ENCODE peak calls at places on chromosome 2, in five cellular contexts. W is HepG2, J is tibial nerve, Q is Peyer's patch, Y is AG04450. O is an unnamed sample.
A peak's percentile ranks its signal among the peaks of the same experiment; 100 is the strongest.

GRCh38 chr2:167653131-167653530 is 594.3 kb downstream of the STK39 start:
- DNase-seq in W (no peak), J (no peak), Q (no peak), Y (no peak), O (no peak)

GRCh38 chr2:197368412-197368811 is 57.8 kb upstream of the ANKRD44 start:
- DNase-seq in J (no peak), W (no peak), Q (no peak), Y (no peak), O (no peak)

GRCh38 chr2:176652300-176653182 is 383.3 kb downstream of the MTX2 start:
- DNase-seq in W (peak; percentile 66), J (no peak), Y (peak; percentile 4), Q (peak; percentile 48), O (no peak)

GRCh38 chr2:22901471-22901870 is 483.5 kb upstream of the KLHL29 start:
- DNase-seq in W (no peak), Y (no peak), J (no peak), Q (no peak), O (no peak)

GRCh38 chr2:88350641-88351601 is 101.6 kb downstream of the FOXI3 start:
- DNase-seq in J (no peak), Q (peak; percentile 80), W (peak; percentile 27), Y (no peak), O (no peak)

GRCh38 chr2:219254590-219255219 is 987 bp upstream of the TUBA4A start:
- DNase-seq in J (no peak), Y (no peak), W (no peak), Q (peak; percentile 60), O (no peak)

GRCh38 chr2:17857016-17857415 is 21.5 kb upstream of the KCNS3 start:
- DNase-seq in J (no peak), Q (no peak), Y (no peak), W (no peak), O (no peak)

GRCh38 chr2:152564754-152565551 is 152.3 kb downstream of the PRPF40A start:
- DNase-seq in W (no peak), Y (no peak), Q (no peak), J (no peak), O (no peak)

GRCh38 chr2:219726916-219727315 is 99.5 kb downstream of the SLC4A3 start:
- DNase-seq in W (no peak), Y (no peak), Q (no peak), J (no peak), O (no peak)

GRCh38 chr2:191321861-191322662 is 76.9 kb downstream of the MYO1B start:
- DNase-seq in J (no peak), Y (no peak), Q (no peak), W (no peak), O (no peak)

GRCh38 chr2:50859110-50859509 is 172.8 kb downstream of the NRXN1 start:
- DNase-seq in J (no peak), Q (no peak), W (no peak), Y (no peak), O (no peak)

GRCh38 chr2:168584934-168585333 is 128.9 kb downstream of the CERS6 start:
- DNase-seq in W (no peak), Y (no peak), Q (no peak), J (no peak), O (no peak)

GRCh38 chr2:120702061-120702460 is 33.6 kb upstream of the GLI2 start:
- DNase-seq in W (no peak), Y (no peak), Q (no peak), J (no peak), O (no peak)

GRCh38 chr2:15801904-15802303 is 138.4 kb upstream of the MYCN start:
- DNase-seq in Y (no peak), Q (no peak), W (no peak), J (no peak), O (no peak)

GRCh38 chr2:9308186-9308955 is 101.8 kb downstream of the ASAP2 start:
- DNase-seq in J (no peak), Y (no peak), W (no peak), Q (no peak), O (no peak)

GRCh38 chr2:64404002-64404731 is 49.8 kb upstream of the LGALSL start:
- DNase-seq in Q (peak; percentile 74), Y (no peak), J (peak; percentile 64), W (peak; percentile 77), O (peak; percentile 89)

GRCh38 chr2:180124273-180124881 is 117.3 kb upstream of the CWC22 start:
- DNase-seq in Y (peak; percentile 27), J (no peak), Q (no peak), W (peak; percentile 58), O (no peak)

GRCh38 chr2:70959271-70959761 is 19.1 kb upstream of the ANKRD53 start:
- DNase-seq in J (no peak), W (no peak), Q (no peak), Y (no peak), O (no peak)

GRCh38 chr2:48398285-48399135 is 131.4 kb upstream of the STON1 start:
- DNase-seq in Y (no peak), J (no peak), Q (no peak), W (no peak), O (no peak)

GRCh38 chr2:64403426-64403825 is 50.5 kb upstream of the LGALSL start:
- DNase-seq in J (no peak), Y (no peak), W (no peak), Q (no peak), O (no peak)

GRCh38 chr2:122020377-122020776 is 264.9 kb downstream of the TSN start:
- DNase-seq in Q (no peak), Y (no peak), J (no peak), W (no peak), O (no peak)

GRCh38 chr2:85589166-85589565 is 4.9 kb downstream of the VAMP5 start:
- DNase-seq in Y (no peak), Q (no peak), J (no peak), W (no peak), O (no peak)

GRCh38 chr2:47198985-47199451 is 43.9 kb upstream of the STPG4 start:
- DNase-seq in Q (no peak), Y (peak; percentile 99), W (no peak), J (no peak), O (no peak)

GRCh38 chr2:239827511-239827865 is 197.7 kb downstream of the NDUFA10 start:
- DNase-seq in Q (peak; percentile 34), W (no peak), J (no peak), Y (no peak), O (peak; percentile 12)

GRCh38 chr2:199309411-199309810 is 148.3 kb downstream of the SATB2 start:
- DNase-seq in W (no peak), J (no peak), Y (no peak), Q (no peak), O (no peak)

GRCh38 chr2:75561566-75562512 is 1.1 kb upstream of the EVA1A start:
- DNase-seq in W (no peak), Y (no peak), Q (no peak), J (no peak), O (no peak)

GRCh38 chr2:179165356-179166000 is 99.2 kb downstream of the SESTD1 start:
- DNase-seq in J (no peak), Q (no peak), Y (no peak), W (no peak), O (no peak)

GRCh38 chr2:207587305-207587704 is 37.9 kb downstream of the METTL21A start:
- DNase-seq in Y (no peak), Q (no peak), J (no peak), W (no peak), O (no peak)

GRCh38 chr2:157192445-157193423 is 64.8 kb upstream of the GALNT5 start:
- DNase-seq in Y (no peak), Q (no peak), W (no peak), J (no peak), O (no peak)

GRCh38 chr2:209726311-209726710 is 45.3 kb upstream of the UNC80 start:
- DNase-seq in Q (no peak), W (no peak), Y (no peak), J (no peak), O (no peak)

GRCh38 chr2:109265369-109265768 is 136.4 kb downstream of the SH3RF3 start:
- DNase-seq in Q (peak; percentile 27), W (no peak), Y (no peak), J (no peak), O (no peak)

GRCh38 chr2:96501886-96502810 is 3.0 kb downstream of the NEURL3 start:
- DNase-seq in J (no peak), W (peak; percentile 49), Q (peak; percentile 79), Y (no peak), O (no peak)

GRCh38 chr2:205427112-205427511 is 255.2 kb upstream of the NRP2 start:
- DNase-seq in Y (peak; percentile 18), W (no peak), Q (no peak), J (no peak), O (no peak)

DNA sequence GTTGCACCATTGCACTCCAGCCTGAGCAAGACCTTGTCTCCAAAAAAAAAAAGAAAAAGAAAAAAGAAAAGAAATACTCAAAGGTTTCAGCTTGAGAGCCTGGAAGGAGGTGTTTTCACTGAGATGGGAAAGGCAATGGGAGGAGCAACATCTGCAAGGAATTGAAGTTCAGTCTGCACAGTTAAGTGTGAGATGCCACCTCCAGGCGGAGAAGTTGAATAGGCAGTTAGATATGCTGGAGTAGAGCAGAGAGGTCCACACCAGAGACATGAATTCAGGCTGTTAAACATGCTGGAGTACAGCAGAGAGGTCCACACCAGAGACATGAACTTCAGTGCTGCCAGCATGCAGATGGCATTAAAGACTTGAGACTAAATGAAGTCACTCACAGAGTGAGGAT is 41.4 kb upstream of the DTNB start:
- DNase-seq in Q (no peak), J (no peak), W (no peak), Y (no peak), O (no peak)
- TF ChIP-seq CTCF in Q (peak; percentile 8), J (no peak), W (peak; percentile 77), Y (peak; percentile 13), O (no peak)

GRCh38 chr2:129008055-129008880 is 689.6 kb upstream of the HS6ST1 start:
- DNase-seq in W (no peak), Y (no peak), Q (no peak), J (no peak), O (no peak)
- H3K27ac ChIP-seq in W (no peak overlapping the region), Y (no peak overlapping the region), Q (no peak overlapping the region), J (no peak overlapping the region), O (no peak overlapping the region)

GRCh38 chr2:203915256-203915655 is 21.3 kb upstream of the ICOS start:
- DNase-seq in Y (no peak), Q (no peak), W (no peak), J (no peak), O (no peak)
- TF ChIP-seq CTCF in Y (no peak), Q (no peak), W (no peak), J (no peak), O (no peak)

DNA sequence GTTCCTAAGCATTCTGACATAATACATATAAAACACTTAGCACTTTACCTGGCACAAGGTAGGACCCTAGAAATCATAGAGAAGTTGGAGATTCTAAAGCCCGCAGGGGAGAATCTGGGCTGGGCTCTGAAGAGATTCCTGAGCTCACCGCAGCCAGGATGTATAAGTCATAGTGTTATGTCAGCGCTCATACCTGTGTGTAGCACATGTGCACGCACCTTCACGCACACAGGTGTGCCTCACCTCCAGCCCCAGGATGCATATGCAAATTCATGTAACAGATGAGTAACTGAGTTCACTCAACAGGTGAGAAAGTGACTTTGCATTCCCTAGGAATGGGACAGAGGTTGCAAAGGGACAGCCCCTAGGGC is 7.9 kb upstream of the SDC1 start:
- DNase-seq in J (no peak), Y (no peak), Q (no peak), W (no peak), O (no peak)
- H3K27ac ChIP-seq in J (no peak overlapping the region), Y (no peak overlapping the region), Q (no peak overlapping the region), W (no peak overlapping the region), O (no peak overlapping the region)

O was measured in uterus.